ENCODE peak calls at places on chromosomes 11 and 22, in four cellular contexts. D, E, K and I are unnamed samples.

GRCh38 chr11:66725646-66726045 is 3.4 kb downstream of the SPTBN2 start:
- DNase-seq in D (no peak), E (no peak), K (no peak), I (no peak)

GRCh38 chr11:75428301-75428724 is 4.7 kb downstream of the KLHL35 start:
- DNase-seq in K (peak), D (peak), E (peak), I (peak)

GRCh38 chr11:13329670-13330401 is 52.2 kb downstream of the BMAL1 start:
- DNase-seq in E (peak), K (no peak), D (no peak), I (no peak)

GRCh38 chr11:61954106-61955030 is 4.2 kb downstream of the BEST1 start:
- DNase-seq in E (peak), K (no peak), D (no peak), I (no peak)

GRCh38 chr11:77154381-77155081 is 26.5 kb downstream of the MYO7A start:
- DNase-seq in K (no peak), D (peak), E (no peak), I (peak)

GRCh38 chr11:32385998-32386397 is 49.3 kb downstream of the WT1 start:
- DNase-seq in E (peak), D (no peak), K (no peak), I (no peak)

GRCh38 chr22:38570841-38571364 is 920 bp upstream of the DMC1 start:
- DNase-seq in K (peak), E (peak), D (peak), I (peak)

GRCh38 chr11:121930004-121930965 is 185.7 kb downstream of the BLID start:
- DNase-seq in K (peak), E (peak), D (peak), I (no peak)

GRCh38 chr11:68271023-68271780 is 571 bp downstream of the C11orf24 start:
- DNase-seq in E (peak), D (peak), K (peak), I (peak)

GRCh38 chr11:128246364-128247234 is 340.8 kb downstream of the ETS1 start:
- DNase-seq in K (no peak), D (no peak), E (no peak), I (no peak)

GRCh38 chr11:65134240-65134951 is at the start of gene SYVN1:
- DNase-seq in E (peak), K (peak), D (peak), I (peak)

GRCh38 chr22:37519268-37520195 is at the start of gene CARD10:
- DNase-seq in D (no peak), E (peak), K (no peak), I (peak)

GRCh38 chr22:26763633-26764295 is 106.4 kb downstream of the MIAT start:
- DNase-seq in E (peak), D (no peak), K (no peak), I (no peak)

GRCh38 chr11:70124321-70125061 is 46.4 kb downstream of the ANO1 start:
- DNase-seq in K (no peak), E (no peak), D (no peak), I (no peak)

GRCh38 chr11:93974759-93975158 is 46.4 kb upstream of the HEPHL1 start:
- DNase-seq in D (no peak), E (no peak), K (no peak), I (no peak)

GRCh38 chr11:120225372-120225909 is 14.5 kb upstream of the POU2F3 start:
- DNase-seq in E (no peak), K (no peak), D (no peak), I (no peak)

GRCh38 chr11:128530119-128531091 is 57.0 kb downstream of the ETS1 start:
- DNase-seq in K (no peak), D (no peak), E (peak), I (no peak)

GRCh38 chr11:22389526-22390282 is 51.5 kb downstream of the SLC17A6 start:
- DNase-seq in K (no peak), D (no peak), E (no peak), I (no peak)

GRCh38 chr11:31542862-31543261 is 33.3 kb downstream of the ELP4 start:
- DNase-seq in E (no peak), K (no peak), D (no peak), I (no peak)

GRCh38 chr22:39839198-39839597 is 54.4 kb downstream of the ENTHD1 start:
- DNase-seq in D (no peak), K (no peak), E (no peak), I (no peak)

GRCh38 chr11:16000065-16000464 is 356.3 kb downstream of the SOX6 start:
- DNase-seq in D (no peak), K (no peak), E (peak), I (no peak)

GRCh38 chr11:95451682-95452081 is 220.7 kb upstream of the SESN3 start:
- DNase-seq in E (peak), K (no peak), D (no peak), I (no peak)

GRCh38 chr11:32671051-32671450 is 87.4 kb downstream of the EIF3M start:
- DNase-seq in K (no peak), D (no peak), E (no peak), I (no peak)

GRCh38 chr22:49630448-49630946 is 197.2 kb downstream of the BRD1 start:
- DNase-seq in D (no peak), E (no peak), K (no peak), I (no peak)

GRCh38 chr11:110793556-110793955 is 81.3 kb upstream of the ARHGAP20 start:
- DNase-seq in D (no peak), K (no peak), E (no peak), I (no peak)

GRCh38 chr11:47078751-47079524 is 97.7 kb downstream of the ARFGAP2 start:
- DNase-seq in D (no peak), E (no peak), K (no peak), I (no peak)

GRCh38 chr11:103744496-103745153 is 291.8 kb upstream of the DDI1 start:
- DNase-seq in E (no peak), D (no peak), K (no peak), I (no peak)

GRCh38 chr22:49019737-49020136 is 807.9 kb downstream of the BRD1 start:
- DNase-seq in D (no peak), K (no peak), E (no peak), I (no peak)

GRCh38 chr22:38467904-38468760 is at the start of gene KDELR3:
- DNase-seq in D (no peak), K (peak), E (peak), I (peak)

GRCh38 chr11:87035976-87036583 is 1.7 kb upstream of the TMEM135 start:
- DNase-seq in E (no peak), D (no peak), K (no peak), I (no peak)

GRCh38 chr11:105206633-105207032 is 67.1 kb upstream of the CARD18 start:
- DNase-seq in E (peak), D (no peak), K (no peak), I (no peak)

GRCh38 chr11:43969543-43969942 is 27.1 kb downstream of the C11orf96 start:
- DNase-seq in K (no peak), D (peak), E (no peak), I (peak)

GRCh38 chr11:65781152-65781961 is 581 bp upstream of the AP5B1 start:
- DNase-seq in E (no peak), D (peak), K (no peak), I (no peak)

GRCh38 chr11:34537636-34538035 is 24.0 kb upstream of the ELF5 start:
- DNase-seq in K (no peak), D (no peak), E (no peak), I (no peak)

GRCh38 chr11:18775492-18776292 is 15.9 kb downstream of the PTPN5 start:
- DNase-seq in K (peak), D (no peak), E (peak), I (peak)

GRCh38 chr11:17145972-17146371 is 61.8 kb downstream of the PIK3C2A start:
- DNase-seq in K (no peak), E (peak), D (no peak), I (no peak)